ENCODE peak calls at places on chromosomes 12 and 14, in eight cellular contexts. K, E, U, P, X, Q, I and B are unnamed samples.

GRCh38 chr12:111761099-111761498 is 5.6 kb upstream of the ALDH2 start:
- DNase-seq in K (no peak), E (no peak), U (no peak), P (no peak), X (no peak), Q (peak), I (no peak), B (no peak)

GRCh38 chr14:91295851-91296796 is 51.6 kb upstream of the GPR68 start:
- DNase-seq in K (no peak), E (no peak), U (no peak), P (no peak), X (no peak), Q (no peak), I (no peak), B (no peak)

GRCh38 chr12:56723889-56724659 is 1.0 kb downstream of the NACA start:
- DNase-seq in K (peak), E (peak), U (peak), P (no peak), X (peak), Q (peak), I (peak), B (peak)

GRCh38 chr14:24114536-24115450 is at the start of the genes DCAF11 and NRL:
- DNase-seq in K (peak), E (peak), U (peak), P (peak), X (peak), Q (peak), I (peak), B (peak)

GRCh38 chr12:12975322-12976077 is 23.5 kb upstream of the GPRC5D start:
- DNase-seq in K (no peak), E (no peak), U (no peak), P (peak), X (no peak), Q (peak), I (peak), B (peak)

GRCh38 chr12:102438047-102438822 is 42.1 kb downstream of the IGF1 start:
- DNase-seq in K (no peak), E (no peak), U (no peak), P (no peak), X (no peak), Q (no peak), I (no peak), B (no peak)

GRCh38 chr12:105235299-105235746 is 651 bp downstream of the APPL2 start:
- DNase-seq in K (no peak), E (no peak), U (no peak), P (peak), X (no peak), Q (no peak), I (no peak), B (no peak)

GRCh38 chr12:84397279-84397678 is 515.3 kb downstream of the SLC6A15 start:
- DNase-seq in K (no peak), E (no peak), U (no peak), P (no peak), X (no peak), Q (no peak), I (no peak), B (no peak)

GRCh38 chr12:120639771-120640721 is at the start of gene CABP1:
- DNase-seq in K (no peak), E (no peak), U (no peak), P (peak), X (no peak), Q (peak), I (peak), B (peak)

GRCh38 chr12:93954160-93955112 is 193.9 kb upstream of the PLXNC1 start:
- DNase-seq in K (no peak), E (no peak), U (peak), P (no peak), X (peak), Q (no peak), I (no peak), B (no peak)

GRCh38 chr12:70052931-70053497 is 190.2 kb upstream of the CNOT2 start:
- DNase-seq in K (peak), E (no peak), U (peak), P (peak), X (no peak), Q (peak), I (peak), B (peak)

GRCh38 chr14:101776315-101776714 is 14.8 kb downstream of the PPP2R5C start:
- DNase-seq in K (no peak), E (no peak), U (no peak), P (no peak), X (no peak), Q (no peak), I (no peak), B (no peak)

GRCh38 chr12:99619389-99620158 is 28.0 kb upstream of the GARIN6 start:
- DNase-seq in K (no peak), E (no peak), U (no peak), P (no peak), X (no peak), Q (no peak), I (no peak), B (peak)

GRCh38 chr14:62436256-62436655 is 609.0 kb downstream of the KCNH5 start:
- DNase-seq in K (no peak), E (no peak), U (no peak), P (no peak), X (no peak), Q (no peak), I (no peak), B (no peak)

GRCh38 chr12:127263621-127264020 is 1003.3 kb upstream of the TMEM132C start:
- DNase-seq in K (peak), E (no peak), U (no peak), P (no peak), X (no peak), Q (no peak), I (no peak), B (no peak)

GRCh38 chr12:121805800-121806555 is 2.2 kb downstream of the SETD1B start:
- DNase-seq in K (no peak), E (no peak), U (no peak), P (no peak), X (peak), Q (no peak), I (no peak), B (peak)

GRCh38 chr12:91618281-91618680 is 435.7 kb upstream of the DCN start:
- DNase-seq in K (no peak), E (no peak), U (no peak), P (no peak), X (no peak), Q (no peak), I (no peak), B (no peak)

GRCh38 chr12:117350140-117350539 is 11.3 kb downstream of the NOS1 start:
- DNase-seq in K (no peak), E (no peak), U (no peak), P (no peak), X (no peak), Q (no peak), I (no peak), B (no peak)

GRCh38 chr14:105274600-105274999 is 26.2 kb downstream of the BRF1 start:
- DNase-seq in K (no peak), E (no peak), U (no peak), P (no peak), X (no peak), Q (no peak), I (no peak), B (no peak)

GRCh38 chr12:84922721-84923120 is 10.1 kb upstream of the SLC6A15 start:
- DNase-seq in K (no peak), E (no peak), U (no peak), P (no peak), X (no peak), Q (no peak), I (no peak), B (no peak)

GRCh38 chr12:96343347-96343954 is 56.8 kb downstream of the CDK17 start:
- DNase-seq in K (no peak), E (no peak), U (no peak), P (no peak), X (no peak), Q (no peak), I (no peak), B (no peak)

GRCh38 chr12:131263626-131264025 is 309.9 kb downstream of the ADGRD1 start:
- DNase-seq in K (no peak), E (no peak), U (no peak), P (no peak), X (no peak), Q (no peak), I (no peak), B (no peak)

GRCh38 chr14:35365130-35366047 is 39.2 kb downstream of the NFKBIA start:
- DNase-seq in K (peak), E (peak), U (peak), P (peak), X (peak), Q (peak), I (peak), B (no peak)

GRCh38 chr12:94203796-94204195 is 55.4 kb downstream of the PLXNC1 start:
- DNase-seq in K (no peak), E (peak), U (no peak), P (no peak), X (no peak), Q (no peak), I (no peak), B (no peak)

GRCh38 chr14:52987514-52987913 is 36.7 kb upstream of the FERMT2 start:
- DNase-seq in K (no peak), E (no peak), U (no peak), P (no peak), X (no peak), Q (no peak), I (no peak), B (no peak)

GRCh38 chr12:91139981-91140659 is 28.8 kb upstream of the LUM start:
- DNase-seq in K (no peak), E (no peak), U (peak), P (no peak), X (no peak), Q (no peak), I (no peak), B (no peak)

GRCh38 chr12:115597157-115597712 is 680.3 kb downstream of the MED13L start:
- DNase-seq in K (no peak), E (no peak), U (no peak), P (no peak), X (no peak), Q (no peak), I (no peak), B (peak)

GRCh38 chr14:75578786-75579781 is 664 bp downstream of the FLVCR2 start:
- DNase-seq in K (no peak), E (peak), U (peak), P (peak), X (no peak), Q (peak), I (no peak), B (peak)

GRCh38 chr14:99706121-99706900 is 22.2 kb downstream of the CYP46A1 start:
- DNase-seq in K (peak), E (no peak), U (no peak), P (no peak), X (no peak), Q (no peak), I (no peak), B (no peak)

GRCh38 chr12:120102189-120103043 is 14.1 kb downstream of the RAB35 start:
- DNase-seq in K (no peak), E (no peak), U (no peak), P (no peak), X (no peak), Q (no peak), I (no peak), B (no peak)

GRCh38 chr12:110338754-110339153 is 57.7 kb downstream of the ATP2A2 start:
- DNase-seq in K (no peak), E (no peak), U (no peak), P (peak), X (no peak), Q (no peak), I (no peak), B (peak)

GRCh38 chr12:88658009-88658408 is 77.7 kb upstream of the KITLG start:
- DNase-seq in K (no peak), E (no peak), U (peak), P (no peak), X (no peak), Q (no peak), I (no peak), B (no peak)

GRCh38 chr12:92349635-92350034 is 204.0 kb upstream of the BTG1 start:
- DNase-seq in K (no peak), E (no peak), U (no peak), P (no peak), X (no peak), Q (no peak), I (no peak), B (no peak)

GRCh38 chr12:47504775-47505446 is 200.9 kb downstream of the RPAP3 start:
- DNase-seq in K (no peak), E (no peak), U (no peak), P (no peak), X (no peak), Q (no peak), I (no peak), B (no peak)

GRCh38 chr12:120368789-120369475 is at the start of gene MSI1:
- DNase-seq in K (no peak), E (no peak), U (no peak), P (no peak), X (no peak), Q (no peak), I (no peak), B (no peak)

GRCh38 chr12:23867794-23868193 is 81.7 kb downstream of the SOX5 start:
- DNase-seq in K (no peak), E (no peak), U (no peak), P (no peak), X (no peak), Q (no peak), I (no peak), B (no peak)

GRCh38 chr14:92946847-92947545 is 24.0 kb downstream of the CHGA start:
- DNase-seq in K (no peak), E (no peak), U (no peak), P (no peak), X (no peak), Q (no peak), I (no peak), B (no peak)

GRCh38 chr14:74980746-74981661 is 21.7 kb upstream of the EIF2B2 start:
- DNase-seq in K (no peak), E (no peak), U (no peak), P (no peak), X (peak), Q (no peak), I (no peak), B (peak)

GRCh38 chr12:197911-198695 is 15.9 kb downstream of the SLC6A12 start:
- DNase-seq in K (no peak), E (no peak), U (no peak), P (no peak), X (no peak), Q (no peak), I (no peak), B (no peak)

DNA sequence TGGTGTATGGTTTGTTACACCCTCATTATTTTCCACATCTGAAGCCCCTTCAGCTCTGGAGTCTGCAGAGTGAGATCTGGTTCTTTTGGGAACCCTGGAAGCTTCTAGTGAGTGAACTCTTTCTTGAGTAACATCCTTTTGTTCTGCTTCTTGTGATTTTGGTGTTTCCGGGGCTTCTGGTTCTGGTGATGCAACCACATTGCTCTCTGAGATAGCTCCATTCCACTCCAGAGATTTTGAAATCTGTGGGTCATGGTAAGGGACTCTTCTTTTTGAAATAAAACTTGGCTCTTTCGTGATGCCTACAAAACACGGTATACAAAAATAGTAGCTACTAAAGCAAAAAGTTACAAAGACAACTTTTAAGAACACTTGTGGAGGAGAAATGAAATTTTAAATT is 5.4 kb downstream of the MDM1 start:
- DNase-seq in K (peak), E (no peak), U (no peak), P (no peak), X (no peak), Q (no peak), I (no peak), B (no peak)
- TF ChIP-seq EP300 in K (no peak), E (no peak), U (no peak), P (no peak), X (no peak), Q (no peak), I (no peak), B (no peak)

DNA sequence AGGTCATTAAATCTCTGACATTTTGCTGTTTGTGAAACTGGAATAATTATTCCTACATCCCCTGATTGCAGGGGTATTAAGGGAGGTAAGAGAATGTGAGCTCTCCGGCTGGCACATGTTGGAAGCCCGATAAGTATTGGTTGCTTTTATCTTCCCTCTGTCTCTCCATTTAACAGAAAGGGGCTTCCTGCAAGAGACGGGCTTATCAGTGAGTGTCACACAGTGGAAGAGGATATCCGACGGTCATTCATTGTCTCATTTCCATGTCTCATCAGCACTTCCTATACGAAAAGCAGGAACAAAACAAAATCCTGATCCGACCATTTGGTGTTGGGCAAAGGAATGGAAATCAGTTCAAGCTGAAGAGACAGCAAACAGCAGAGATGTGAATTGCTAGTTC is 10.7 kb downstream of the DYRK4 start:
- DNase-seq in K (no peak), E (no peak), U (no peak), P (no peak), X (no peak), Q (no peak), I (no peak), B (no peak)
- TF ChIP-seq EP300 in K (no peak), E (no peak), U (no peak), P (no peak), X (no peak), Q (no peak), I (no peak), B (peak)

DNA sequence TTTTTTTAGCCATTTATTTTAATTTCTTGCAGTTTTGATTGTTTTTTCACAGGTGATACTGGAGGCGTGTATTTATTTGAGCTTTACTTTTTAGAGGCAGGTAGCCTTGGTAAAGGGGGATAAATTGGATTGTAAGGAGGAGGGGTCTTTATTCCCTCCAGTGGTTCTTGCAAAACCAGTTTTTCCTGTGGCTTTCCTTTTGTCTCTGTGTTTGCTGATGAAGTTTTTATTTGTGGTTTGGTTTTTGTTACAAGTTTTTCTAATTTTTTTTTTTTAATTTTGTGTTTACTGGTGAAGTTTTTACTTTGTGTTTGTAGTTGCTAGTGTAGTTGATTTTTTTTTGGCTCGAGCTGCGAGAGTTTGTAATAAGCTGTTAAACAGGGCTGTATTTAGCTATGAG is 278.5 kb downstream of the PRKD1 start:
- DNase-seq in K (no peak), E (no peak), U (no peak), P (no peak), X (no peak), Q (no peak), I (no peak), B (no peak)
- TF ChIP-seq EP300 in K (no peak), E (no peak), U (no peak), P (no peak), X (no peak), Q (no peak), I (no peak), B (no peak)

DNA sequence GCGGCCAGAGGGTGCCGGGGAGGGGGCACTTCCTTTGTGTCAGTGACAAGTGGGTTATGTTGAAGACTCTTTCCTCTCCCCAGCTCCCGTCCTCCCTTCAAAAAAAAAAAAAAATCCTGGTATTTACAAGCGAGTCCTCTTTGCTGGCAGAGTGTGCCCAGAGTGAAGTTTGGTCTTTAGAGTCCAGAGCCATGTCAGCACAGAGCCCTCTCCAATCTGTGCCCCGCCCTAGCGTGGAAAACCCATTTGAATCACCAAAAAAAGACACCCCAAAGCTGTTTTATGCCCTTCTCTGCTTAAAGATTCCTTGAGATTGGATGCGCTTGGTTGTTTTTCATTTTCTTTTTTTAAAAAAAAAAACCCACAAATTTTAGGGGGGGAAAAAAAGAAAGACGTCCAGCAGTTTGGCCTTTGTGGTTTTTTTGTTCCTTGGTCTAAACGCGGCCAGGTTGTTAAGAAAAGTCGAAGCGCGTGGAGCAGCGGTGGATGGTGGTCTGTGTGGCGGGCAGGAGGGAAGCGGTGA is 3.3 kb downstream of the NKX2-1 start:
- DNase-seq in K (no peak), E (no peak), U (no peak), P (no peak), X (no peak), Q (no peak), I (no peak), B (no peak)
- TF ChIP-seq EP300 in K (no peak), E (no peak), U (no peak), P (no peak), X (no peak), Q (no peak), I (no peak), B (no peak)